ENCODE peak calls at places on chromosomes 13 and 19, in seven cellular contexts. U is H9, J is IMR-90, Y is mesendoderm, P is trophoblast cell, Q is neuronal stem cell, T is H1. K is an unnamed sample.

GRCh38 chr13:99884913-99885312 is 86.7 kb downstream of the ZIC5 start:
- DNase-seq in U (no peak), J (no peak), Y (no peak), P (no peak), Q (no peak), T (no peak), K (no peak)

GRCh38 chr13:20924758-20925394 is 22.3 kb upstream of the XPO4 start:
- DNase-seq in U (peak), J (peak), Y (peak), P (peak), Q (peak), T (no peak), K (peak)

GRCh38 chr19:9156304-9156703 is 16.1 kb downstream of the ZNF317 start:
- DNase-seq in U (no peak), J (no peak), Y (no peak), P (no peak), Q (no peak), T (no peak), K (no peak)

GRCh38 chr13:77583551-77583950 is 48.0 kb downstream of the SCEL start:
- DNase-seq in U (no peak), J (no peak), Y (no peak), P (no peak), Q (no peak), T (no peak), K (no peak)

GRCh38 chr19:535017-535835 is 3.7 kb downstream of the CDC34 start:
- DNase-seq in U (peak), J (no peak), Y (no peak), P (peak), Q (no peak), T (no peak), K (no peak)

GRCh38 chr13:106197506-106197905 is 338.0 kb downstream of the EFNB2 start:
- DNase-seq in U (no peak), J (no peak), Y (no peak), P (no peak), Q (no peak), T (no peak), K (no peak)

GRCh38 chr13:112722433-112723250 is 32.8 kb downstream of the ATP11A start:
- DNase-seq in U (no peak), J (peak), Y (peak), P (peak), Q (no peak), T (no peak), K (peak)

GRCh38 chr19:37692956-37693660 is 26.5 kb downstream of the ZNF607 start:
- DNase-seq in U (no peak), J (no peak), Y (no peak), P (no peak), Q (no peak), T (no peak), K (no peak)

GRCh38 chr19:49847731-49848696 is 2.9 kb upstream of the PTOV1 start:
- DNase-seq in U (no peak), J (peak), Y (no peak), P (no peak), Q (no peak), T (no peak), K (peak)

GRCh38 chr19:42281175-42282035 is 12.4 kb downstream of the CIC start:
- DNase-seq in U (peak), J (peak), Y (peak), P (no peak), Q (peak), T (no peak), K (peak)

GRCh38 chr13:26664942-26665341 is 95.6 kb downstream of the GPR12 start:
- DNase-seq in U (no peak), J (no peak), Y (no peak), P (no peak), Q (no peak), T (no peak), K (no peak)

GRCh38 chr13:40381935-40382764 is 284.3 kb downstream of the FOXO1 start:
- DNase-seq in U (peak), J (no peak), Y (no peak), P (no peak), Q (no peak), T (no peak), K (no peak)

GRCh38 chr13:101150998-101151397 is 265.3 kb downstream of the NALCN start:
- DNase-seq in U (no peak), J (peak), Y (peak), P (no peak), Q (no peak), T (no peak), K (peak)

GRCh38 chr13:107838592-107839161 is 376.7 kb downstream of the LIG4 start:
- DNase-seq in U (no peak), J (no peak), Y (peak), P (no peak), Q (no peak), T (no peak), K (no peak)

GRCh38 chr13:25840261-25840660 is 211.6 kb downstream of the SHISA2 start:
- DNase-seq in U (no peak), J (no peak), Y (no peak), P (no peak), Q (no peak), T (no peak), K (no peak)

GRCh38 chr19:2477141-2477710 is 1.3 kb downstream of the GADD45B start:
- DNase-seq in U (no peak), J (peak), Y (no peak), P (peak), Q (no peak), T (no peak), K (peak)

GRCh38 chr19:36797786-36798108 is 25.1 kb upstream of the ZNF850 start:
- DNase-seq in U (no peak), J (no peak), Y (no peak), P (no peak), Q (no peak), T (no peak), K (no peak)

GRCh38 chr19:38684078-38684861 is 36.8 kb downstream of the ACTN4 start:
- DNase-seq in U (peak), J (peak), Y (peak), P (peak), Q (no peak), T (no peak), K (peak)

GRCh38 chr13:100625447-100625846 is 36.9 kb upstream of the GGACT start:
- DNase-seq in U (no peak), J (no peak), Y (no peak), P (peak), Q (no peak), T (no peak), K (no peak)

GRCh38 chr13:42218576-42218975 is 53.4 kb upstream of the AKAP11 start:
- DNase-seq in U (no peak), J (no peak), Y (no peak), P (no peak), Q (no peak), T (no peak), K (no peak)

GRCh38 chr13:42119875-42120274 is 71.4 kb downstream of the DGKH start:
- DNase-seq in U (no peak), J (no peak), Y (no peak), P (no peak), Q (no peak), T (no peak), K (no peak)

GRCh38 chr19:41626877-41627276 is at the start of gene CEACAM4:
- DNase-seq in U (peak), J (no peak), Y (no peak), P (no peak), Q (no peak), T (no peak), K (no peak)

GRCh38 chr13:73158851-73159250 is 100.0 kb downstream of the KLF5 start:
- DNase-seq in U (no peak), J (peak), Y (no peak), P (no peak), Q (no peak), T (no peak), K (peak)

GRCh38 chr13:23753523-23753922 is 135.7 kb downstream of the MIPEP start:
- DNase-seq in U (no peak), J (peak), Y (peak), P (no peak), Q (no peak), T (no peak), K (peak)

GRCh38 chr13:23750383-23751121 is 138.6 kb downstream of the MIPEP start:
- DNase-seq in U (no peak), J (peak), Y (no peak), P (no peak), Q (no peak), T (no peak), K (peak)

GRCh38 chr13:23754506-23754905 is 134.7 kb downstream of the MIPEP start:
- DNase-seq in U (no peak), J (peak), Y (no peak), P (no peak), Q (no peak), T (no peak), K (no peak)

GRCh38 chr13:23751195-23751594 is 138.0 kb downstream of the MIPEP start:
- DNase-seq in U (no peak), J (peak), Y (no peak), P (no peak), Q (no peak), T (no peak), K (no peak)

DNA sequence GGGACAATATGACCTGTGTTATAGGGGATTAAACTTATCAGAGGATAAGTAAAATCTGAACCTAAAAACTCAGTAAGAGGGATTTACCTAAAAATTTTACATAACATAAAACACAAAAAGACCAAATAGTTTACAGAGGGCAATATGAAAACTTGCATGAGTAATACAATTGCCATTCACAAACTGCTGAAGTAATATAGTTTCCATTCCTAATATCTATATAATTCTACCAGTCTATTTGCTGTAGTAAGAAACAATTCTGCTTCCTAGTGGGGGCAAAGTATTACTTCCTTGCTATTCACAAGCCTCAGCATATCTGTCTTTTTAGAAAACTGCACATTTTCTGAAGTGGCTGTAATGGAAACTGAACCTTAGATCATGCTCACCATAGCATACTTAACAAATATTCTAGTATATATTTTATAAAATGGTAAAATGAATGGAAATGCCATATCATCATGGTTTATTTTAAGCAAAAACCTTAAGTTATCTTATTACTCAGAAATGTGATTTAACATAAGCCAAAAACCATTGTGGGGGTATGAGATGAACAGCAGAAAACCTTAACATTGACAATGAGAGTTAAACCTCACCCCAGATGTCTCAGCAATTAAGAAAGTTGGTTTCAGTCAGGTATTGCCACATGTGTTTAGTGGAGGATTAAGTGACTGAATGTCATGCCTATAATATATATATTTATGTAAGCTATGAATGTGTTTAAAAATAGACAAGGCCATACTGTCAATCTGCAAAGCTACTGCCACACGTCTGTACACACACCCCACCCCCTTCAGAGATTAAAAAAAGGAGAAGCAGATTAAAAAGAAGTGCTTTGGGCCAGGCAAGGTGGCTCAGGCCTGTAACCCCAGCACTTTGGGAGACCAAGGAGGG is 136.8 kb downstream of the MIPEP start:
- DNase-seq in U (no peak), J (peak), Y (no peak), P (no peak), Q (no peak), T (no peak), K (no peak)
- H4K8ac ChIP-seq in U (no peak), J (peak), Y (no peak), P (no peak), Q (no peak), T (no peak), K (no peak)

GRCh38 chr13:59534806-59535205 is 628.9 kb downstream of the DIAPH3 start:
- DNase-seq in U (no peak), J (no peak), Y (no peak), P (no peak), Q (no peak), T (no peak), K (no peak)
- H3K27ac ChIP-seq in U (no peak), J (no peak), Y (no peak), P (no peak), Q (no peak), T (no peak), K (no peak)

GRCh38 chr13:110042253-110042652 is 255.9 kb upstream of the IRS2 start:
- DNase-seq in U (no peak), J (peak), Y (no peak), P (no peak), Q (no peak), T (no peak), K (peak)

GRCh38 chr13:110045919-110046318 is 259.5 kb upstream of the IRS2 start:
- DNase-seq in U (no peak), J (no peak), Y (no peak), P (no peak), Q (no peak), T (no peak), K (no peak)

GRCh38 chr13:110047511-110047910 is 259.4 kb downstream of the COL4A1 start:
- DNase-seq in U (no peak), J (peak), Y (no peak), P (no peak), Q (no peak), T (no peak), K (peak)

GRCh38 chr13:110045202-110045601 is 258.8 kb upstream of the IRS2 start:
- DNase-seq in U (no peak), J (no peak), Y (no peak), P (no peak), Q (no peak), T (no peak), K (no peak)

DNA sequence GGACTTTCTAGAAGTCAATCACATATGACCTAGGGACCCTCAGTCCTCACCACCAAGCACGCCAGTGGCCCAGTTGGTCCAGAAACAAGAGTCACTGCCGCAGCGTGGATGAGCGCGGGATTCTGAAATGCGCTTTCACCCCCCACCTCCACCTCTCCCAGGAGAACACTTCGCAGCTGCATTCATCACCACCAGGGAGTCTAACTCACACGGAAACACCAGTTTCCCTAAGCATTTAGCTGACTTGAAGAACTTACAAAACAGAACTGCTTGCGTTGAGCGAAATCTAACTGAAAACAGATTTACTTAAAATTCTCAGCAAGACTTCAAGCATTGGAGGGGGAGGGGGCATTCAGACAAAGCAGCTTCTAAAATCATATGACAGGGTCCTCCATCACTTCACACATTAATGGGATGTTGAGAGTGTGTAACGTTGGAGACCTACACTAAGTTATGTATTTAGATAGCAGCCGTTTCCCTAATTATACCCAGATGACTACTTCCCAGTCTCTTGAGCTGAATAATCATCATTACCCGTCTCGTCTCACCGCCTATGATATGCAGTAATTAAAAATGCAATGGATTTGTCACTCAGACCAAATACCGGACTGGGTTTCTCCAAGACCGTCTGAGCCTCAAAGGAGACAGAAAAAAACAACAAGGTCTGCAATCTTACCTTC is 258.3 kb upstream of the IRS2 start:
- DNase-seq in U (no peak), J (peak), Y (peak), P (no peak), Q (no peak), T (no peak), K (no peak)
- H4K8ac ChIP-seq in U (no peak), J (no peak), Y (no peak), P (no peak), Q (no peak), T (no peak), K (peak)

DNA sequence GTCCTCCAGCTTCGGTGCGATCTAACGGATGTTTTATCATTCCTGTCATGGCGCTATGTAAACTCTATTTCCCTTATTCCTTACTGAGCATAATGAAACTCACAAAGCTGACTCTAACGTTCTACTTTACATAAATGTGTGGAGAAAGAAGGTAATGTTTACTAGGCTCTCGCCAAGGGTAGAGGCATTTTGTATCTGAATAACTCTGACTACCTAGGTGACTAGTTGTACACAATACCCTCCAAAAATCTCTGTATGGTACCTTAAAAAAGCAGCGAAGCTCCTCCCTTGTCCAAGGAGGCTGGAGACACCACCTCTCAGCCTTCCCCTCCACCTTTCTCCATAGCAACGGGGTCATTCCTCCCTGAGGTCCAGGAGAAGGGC is 316 bp upstream of the ZNF530 start:
- DNase-seq in U (no peak), J (no peak), Y (no peak), P (no peak), Q (no peak), T (no peak), K (no peak)
- H3K27ac ChIP-seq in U (no peak), J (no peak), Y (no peak), P (no peak), Q (no peak), T (no peak), K (no peak)

GRCh38 chr19:51811344-51811743 is 16.4 kb downstream of the FPR3 start:
- DNase-seq in U (no peak), J (no peak), Y (no peak), P (no peak), Q (no peak), T (no peak), K (no peak)
- H4K8ac ChIP-seq in U (no peak), J (no peak), Y (no peak), P (no peak), Q (no peak), T (no peak), K (no peak)

DNA sequence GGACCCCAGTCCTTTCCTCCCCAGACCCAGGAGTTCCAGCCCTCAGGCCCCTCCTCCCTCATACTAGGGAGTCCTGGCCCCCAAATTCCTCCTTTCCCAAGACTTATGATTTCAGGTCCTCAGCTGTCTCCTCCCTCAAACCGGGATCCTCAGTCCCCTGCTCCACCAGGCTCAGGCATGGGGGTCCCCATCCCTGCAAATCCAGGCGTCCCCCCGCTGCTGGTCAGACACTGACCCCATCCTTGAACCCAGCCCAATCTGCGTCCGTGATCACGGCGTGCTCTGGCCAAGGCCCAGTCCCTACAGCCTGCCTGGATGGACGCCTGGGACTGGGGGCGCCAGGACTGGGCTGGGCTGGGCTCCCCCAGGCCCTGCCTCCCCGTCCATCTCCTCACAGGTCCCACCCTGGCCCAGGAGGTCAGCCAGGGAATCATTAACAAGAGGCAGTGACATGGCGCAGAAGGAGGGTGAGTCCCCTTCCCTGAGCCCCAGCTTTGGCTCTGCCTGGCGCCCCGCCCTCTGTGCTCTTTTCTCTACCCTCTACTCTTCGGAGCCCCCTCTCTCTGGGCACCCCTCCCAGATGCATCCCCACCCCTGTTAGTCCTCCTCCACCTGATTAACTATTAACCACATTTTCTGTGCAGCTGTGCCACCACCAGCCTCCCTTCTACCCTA is 672 bp downstream of the HPN start:
- DNase-seq in U (no peak), J (no peak), Y (no peak), P (no peak), Q (no peak), T (no peak), K (no peak)
- H3K27ac ChIP-seq in U (no peak), J (no peak), Y (no peak), P (no peak), Q (no peak), T (peak), K (no peak)

K was measured in mesenchymal stem cell.